ENCODE peak calls at places on chromosomes 12 and 14, in six cellular contexts. One of them, this sample, is unnamed.

GRCh38 chr12:3615862-3616261 is 124.9 kb downstream of the PRMT8 start:
- DNase-seq in NCI-H748 treated with DMSO at 0.1 percent for 48 hours: no peak
- DNase-seq in hippocampal formation: no peak
- DNase-seq in GM10248: no peak
- DNase-seq in NCI-H1048: no peak
- DNase-seq in CD4-positive, alpha-beta memory T cell: no peak
- DNase-seq in this sample: no peak

GRCh38 chr12:13537623-13538022 is 341.1 kb downstream of the EMP1 start:
- DNase-seq in NCI-H748 treated with DMSO at 0.1 percent for 48 hours: no peak
- DNase-seq in hippocampal formation: no peak
- DNase-seq in CD4-positive, alpha-beta memory T cell: no peak
- DNase-seq in NCI-H1048: no peak
- DNase-seq in GM10248: peak
- DNase-seq in this sample: no peak

GRCh38 chr14:25400607-25401206 is 350.8 kb upstream of the STXBP6 start:
- DNase-seq in CD4-positive, alpha-beta memory T cell: no peak
- DNase-seq in NCI-H1048: peak
- DNase-seq in NCI-H748 treated with DMSO at 0.1 percent for 48 hours: peak
- DNase-seq in hippocampal formation: peak
- DNase-seq in GM10248: no peak
- DNase-seq in this sample: peak

GRCh38 chr12:6828671-6829531 is 694 bp downstream of the P3H3 start:
- DNase-seq in NCI-H1048: no peak
- DNase-seq in GM10248: no peak
- DNase-seq in hippocampal formation: no peak
- DNase-seq in CD4-positive, alpha-beta memory T cell: peak
- DNase-seq in NCI-H748 treated with DMSO at 0.1 percent for 48 hours: no peak
- DNase-seq in this sample: peak

GRCh38 chr12:28497889-28498411 is 307.7 kb downstream of the CCDC91 start:
- DNase-seq in NCI-H748 treated with DMSO at 0.1 percent for 48 hours: no peak
- DNase-seq in CD4-positive, alpha-beta memory T cell: no peak
- DNase-seq in hippocampal formation: no peak
- DNase-seq in GM10248: peak
- DNase-seq in NCI-H1048: no peak
- DNase-seq in this sample: no peak

GRCh38 chr14:31194661-31195060 is 12.9 kb downstream of the HECTD1 start:
- DNase-seq in hippocampal formation: no peak
- DNase-seq in NCI-H748 treated with DMSO at 0.1 percent for 48 hours: no peak
- DNase-seq in GM10248: no peak
- DNase-seq in CD4-positive, alpha-beta memory T cell: no peak
- DNase-seq in NCI-H1048: no peak
- DNase-seq in this sample: no peak

GRCh38 chr12:11657511-11657910 is 8.0 kb downstream of the ETV6 start:
- DNase-seq in NCI-H1048: no peak
- DNase-seq in hippocampal formation: no peak
- DNase-seq in NCI-H748 treated with DMSO at 0.1 percent for 48 hours: no peak
- DNase-seq in GM10248: no peak
- DNase-seq in CD4-positive, alpha-beta memory T cell: no peak
- DNase-seq in this sample: no peak

GRCh38 chr12:25549120-25549519 is 4.0 kb downstream of the LMNTD1 start:
- DNase-seq in GM10248: no peak
- DNase-seq in NCI-H748 treated with DMSO at 0.1 percent for 48 hours: no peak
- DNase-seq in hippocampal formation: no peak
- DNase-seq in CD4-positive, alpha-beta memory T cell: no peak
- DNase-seq in NCI-H1048: no peak
- DNase-seq in this sample: no peak

GRCh38 chr14:54451178-54451601 is 10.0 kb upstream of the CNIH1 start:
- DNase-seq in CD4-positive, alpha-beta memory T cell: no peak
- DNase-seq in NCI-H1048: no peak
- DNase-seq in hippocampal formation: no peak
- DNase-seq in GM10248: no peak
- DNase-seq in NCI-H748 treated with DMSO at 0.1 percent for 48 hours: no peak
- DNase-seq in this sample: no peak

GRCh38 chr12:116323696-116324386 is 46.3 kb upstream of the MED13L start:
- DNase-seq in NCI-H1048: no peak
- DNase-seq in NCI-H748 treated with DMSO at 0.1 percent for 48 hours: no peak
- DNase-seq in hippocampal formation: no peak
- DNase-seq in GM10248: peak
- DNase-seq in CD4-positive, alpha-beta memory T cell: no peak
- DNase-seq in this sample: no peak

GRCh38 chr14:68593806-68594536 is 198.9 kb downstream of the ZFP36L1 start:
- DNase-seq in GM10248: no peak
- DNase-seq in NCI-H748 treated with DMSO at 0.1 percent for 48 hours: no peak
- DNase-seq in hippocampal formation: no peak
- DNase-seq in CD4-positive, alpha-beta memory T cell: no peak
- DNase-seq in NCI-H1048: no peak
- DNase-seq in this sample: no peak

GRCh38 chr12:51520576-51521325 is 70.3 kb upstream of the SCN8A start:
- DNase-seq in NCI-H748 treated with DMSO at 0.1 percent for 48 hours: no peak
- DNase-seq in NCI-H1048: no peak
- DNase-seq in GM10248: no peak
- DNase-seq in hippocampal formation: peak
- DNase-seq in CD4-positive, alpha-beta memory T cell: no peak
- DNase-seq in this sample: peak

GRCh38 chr14:30995674-30996073 is 29.8 kb upstream of the AP4S1 start:
- DNase-seq in hippocampal formation: no peak
- DNase-seq in GM10248: no peak
- DNase-seq in NCI-H748 treated with DMSO at 0.1 percent for 48 hours: no peak
- DNase-seq in NCI-H1048: no peak
- DNase-seq in CD4-positive, alpha-beta memory T cell: no peak
- DNase-seq in this sample: no peak

GRCh38 chr12:76069339-76069738 is 15.1 kb downstream of the NAP1L1 start:
- DNase-seq in GM10248: no peak
- DNase-seq in CD4-positive, alpha-beta memory T cell: no peak
- DNase-seq in NCI-H1048: no peak
- DNase-seq in hippocampal formation: no peak
- DNase-seq in NCI-H748 treated with DMSO at 0.1 percent for 48 hours: no peak
- DNase-seq in this sample: no peak

GRCh38 chr12:101700299-101700820 is 2.9 kb downstream of the CHPT1 start:
- DNase-seq in NCI-H748 treated with DMSO at 0.1 percent for 48 hours: no peak
- DNase-seq in GM10248: no peak
- DNase-seq in hippocampal formation: no peak
- DNase-seq in NCI-H1048: no peak
- DNase-seq in CD4-positive, alpha-beta memory T cell: no peak
- DNase-seq in this sample: no peak

GRCh38 chr14:88245321-88245720 is 77.7 kb downstream of the KCNK10 start:
- DNase-seq in CD4-positive, alpha-beta memory T cell: no peak
- DNase-seq in hippocampal formation: no peak
- DNase-seq in NCI-H1048: no peak
- DNase-seq in GM10248: no peak
- DNase-seq in NCI-H748 treated with DMSO at 0.1 percent for 48 hours: peak
- DNase-seq in this sample: no peak

GRCh38 chr12:65522956-65523857 is 244.7 kb downstream of the MSRB3 start:
- DNase-seq in CD4-positive, alpha-beta memory T cell: no peak
- DNase-seq in GM10248: no peak
- DNase-seq in NCI-H748 treated with DMSO at 0.1 percent for 48 hours: no peak
- DNase-seq in NCI-H1048: no peak
- DNase-seq in hippocampal formation: no peak
- DNase-seq in this sample: no peak

GRCh38 chr12:1925125-1925963 is 6.9 kb upstream of the CACNA2D4 start:
- DNase-seq in NCI-H1048: no peak
- DNase-seq in NCI-H748 treated with DMSO at 0.1 percent for 48 hours: no peak
- DNase-seq in hippocampal formation: no peak
- DNase-seq in GM10248: no peak
- DNase-seq in CD4-positive, alpha-beta memory T cell: no peak
- DNase-seq in this sample: no peak

GRCh38 chr12:111024205-111024794 is 103.9 kb upstream of the MYL2 start:
- DNase-seq in CD4-positive, alpha-beta memory T cell: peak
- DNase-seq in GM10248: peak
- DNase-seq in NCI-H1048: no peak
- DNase-seq in hippocampal formation: no peak
- DNase-seq in NCI-H748 treated with DMSO at 0.1 percent for 48 hours: peak
- DNase-seq in this sample: peak

GRCh38 chr14:101025656-101026055 is 122.1 kb upstream of the RTL1 start:
- DNase-seq in hippocampal formation: no peak
- DNase-seq in CD4-positive, alpha-beta memory T cell: no peak
- DNase-seq in NCI-H748 treated with DMSO at 0.1 percent for 48 hours: no peak
- DNase-seq in NCI-H1048: no peak
- DNase-seq in GM10248: no peak
- DNase-seq in this sample: no peak

GRCh38 chr14:79661762-79662161 is 549.5 kb downstream of the DIO2 start:
- DNase-seq in NCI-H748 treated with DMSO at 0.1 percent for 48 hours: no peak
- DNase-seq in NCI-H1048: no peak
- DNase-seq in CD4-positive, alpha-beta memory T cell: no peak
- DNase-seq in hippocampal formation: no peak
- DNase-seq in GM10248: no peak
- DNase-seq in this sample: no peak

GRCh38 chr14:66495214-66496098 is 9.3 kb downstream of the CCDC196 start:
- DNase-seq in hippocampal formation: peak
- DNase-seq in NCI-H1048: no peak
- DNase-seq in CD4-positive, alpha-beta memory T cell: peak
- DNase-seq in NCI-H748 treated with DMSO at 0.1 percent for 48 hours: peak
- DNase-seq in GM10248: peak
- DNase-seq in this sample: peak

GRCh38 chr12:51771008-51771407 is 77.5 kb downstream of the FIGNL2 start:
- DNase-seq in CD4-positive, alpha-beta memory T cell: no peak
- DNase-seq in NCI-H1048: no peak
- DNase-seq in GM10248: no peak
- DNase-seq in NCI-H748 treated with DMSO at 0.1 percent for 48 hours: no peak
- DNase-seq in hippocampal formation: no peak
- DNase-seq in this sample: no peak

GRCh38 chr14:66009104-66009503 is 477.1 kb upstream of the CCDC196 start:
- DNase-seq in GM10248: no peak
- DNase-seq in NCI-H1048: no peak
- DNase-seq in NCI-H748 treated with DMSO at 0.1 percent for 48 hours: no peak
- DNase-seq in CD4-positive, alpha-beta memory T cell: no peak
- DNase-seq in hippocampal formation: no peak
- DNase-seq in this sample: no peak

GRCh38 chr12:571795-572531 is 91.3 kb downstream of the NINJ2 start:
- DNase-seq in GM10248: no peak
- DNase-seq in NCI-H1048: no peak
- DNase-seq in NCI-H748 treated with DMSO at 0.1 percent for 48 hours: no peak
- DNase-seq in hippocampal formation: no peak
- DNase-seq in CD4-positive, alpha-beta memory T cell: no peak
- DNase-seq in this sample: no peak

GRCh38 chr12:3035815-3036702 is 41.1 kb upstream of the TSPAN9 start:
- DNase-seq in hippocampal formation: peak
- DNase-seq in NCI-H1048: no peak
- DNase-seq in NCI-H748 treated with DMSO at 0.1 percent for 48 hours: no peak
- DNase-seq in GM10248: no peak
- DNase-seq in CD4-positive, alpha-beta memory T cell: no peak
- DNase-seq in this sample: no peak